ENCODE peak calls at places on chromosomes 7 and 10, in nine cellular contexts. One of them, this sample, is unnamed.

GRCh38 chr7:72335561-72336381 is 76.4 kb downstream of the CALN1 start:
- DNase-seq in AML-193: no peak
- DNase-seq in activated T-helper 1 cell treated with anti-CD3 and anti-CD28 coated beads, Interleukin-2, amount 50 U/mL, for 16 hours: no peak
- DNase-seq in fibroblast of the aortic adventitia: no peak
- DNase-seq in HFFc6: no peak
- DNase-seq in posterior vena cava: no peak
- DNase-seq in NCI-H774: no peak
- DNase-seq in thoracic aorta: no peak
- DNase-seq in stimulated activated CD4-positive, alpha-beta T cell treated with anti-CD3 and anti-CD28 coated beads, Interleukin-1b, Interleukin-23, amount 100 ng/mL, for 1 hour: no peak
- DNase-seq in this sample: no peak

GRCh38 chr7:5620459-5620881 is 161.0 kb downstream of the RNF216 start:
- DNase-seq in AML-193: no peak
- DNase-seq in activated T-helper 1 cell treated with anti-CD3 and anti-CD28 coated beads, Interleukin-2, amount 50 U/mL, for 16 hours: no peak
- DNase-seq in fibroblast of the aortic adventitia: no peak
- DNase-seq in HFFc6: no peak
- DNase-seq in posterior vena cava: no peak
- DNase-seq in NCI-H774: peak
- DNase-seq in thoracic aorta: no peak
- DNase-seq in stimulated activated CD4-positive, alpha-beta T cell treated with anti-CD3 and anti-CD28 coated beads, Interleukin-1b, Interleukin-23, amount 100 ng/mL, for 1 hour: no peak
- DNase-seq in this sample: no peak

GRCh38 chr7:41879424-41879823 is 176.5 kb upstream of the INHBA start:
- DNase-seq in AML-193: no peak
- DNase-seq in activated T-helper 1 cell treated with anti-CD3 and anti-CD28 coated beads, Interleukin-2, amount 50 U/mL, for 16 hours: no peak
- DNase-seq in fibroblast of the aortic adventitia: peak
- DNase-seq in HFFc6: no peak
- DNase-seq in posterior vena cava: no peak
- DNase-seq in NCI-H774: no peak
- DNase-seq in thoracic aorta: no peak
- DNase-seq in stimulated activated CD4-positive, alpha-beta T cell treated with anti-CD3 and anti-CD28 coated beads, Interleukin-1b, Interleukin-23, amount 100 ng/mL, for 1 hour: no peak
- DNase-seq in this sample: no peak

GRCh38 chr10:99396471-99396870 is 34.0 kb downstream of the GOT1 start:
- DNase-seq in AML-193: no peak
- DNase-seq in activated T-helper 1 cell treated with anti-CD3 and anti-CD28 coated beads, Interleukin-2, amount 50 U/mL, for 16 hours: no peak
- DNase-seq in fibroblast of the aortic adventitia: peak
- DNase-seq in HFFc6: peak
- DNase-seq in posterior vena cava: no peak
- DNase-seq in NCI-H774: no peak
- DNase-seq in thoracic aorta: no peak
- DNase-seq in stimulated activated CD4-positive, alpha-beta T cell treated with anti-CD3 and anti-CD28 coated beads, Interleukin-1b, Interleukin-23, amount 100 ng/mL, for 1 hour: no peak
- DNase-seq in this sample: no peak

GRCh38 chr10:33337335-33337854 is 2.9 kb upstream of the NRP1 start:
- DNase-seq in AML-193: no peak
- DNase-seq in activated T-helper 1 cell treated with anti-CD3 and anti-CD28 coated beads, Interleukin-2, amount 50 U/mL, for 16 hours: no peak
- DNase-seq in fibroblast of the aortic adventitia: peak
- DNase-seq in HFFc6: peak
- DNase-seq in posterior vena cava: no peak
- DNase-seq in NCI-H774: no peak
- DNase-seq in thoracic aorta: no peak
- DNase-seq in stimulated activated CD4-positive, alpha-beta T cell treated with anti-CD3 and anti-CD28 coated beads, Interleukin-1b, Interleukin-23, amount 100 ng/mL, for 1 hour: no peak
- DNase-seq in this sample: no peak

GRCh38 chr7:134804351-134804750 is 24.9 kb downstream of the CALD1 start:
- DNase-seq in AML-193: no peak
- DNase-seq in activated T-helper 1 cell treated with anti-CD3 and anti-CD28 coated beads, Interleukin-2, amount 50 U/mL, for 16 hours: no peak
- DNase-seq in fibroblast of the aortic adventitia: peak
- DNase-seq in HFFc6: no peak
- DNase-seq in posterior vena cava: no peak
- DNase-seq in NCI-H774: no peak
- DNase-seq in thoracic aorta: no peak
- DNase-seq in stimulated activated CD4-positive, alpha-beta T cell treated with anti-CD3 and anti-CD28 coated beads, Interleukin-1b, Interleukin-23, amount 100 ng/mL, for 1 hour: no peak
- DNase-seq in this sample: no peak

GRCh38 chr10:64952042-64952441 is 1430.8 kb downstream of the REEP3 start:
- DNase-seq in AML-193: no peak
- DNase-seq in activated T-helper 1 cell treated with anti-CD3 and anti-CD28 coated beads, Interleukin-2, amount 50 U/mL, for 16 hours: no peak
- DNase-seq in fibroblast of the aortic adventitia: no peak
- DNase-seq in HFFc6: no peak
- DNase-seq in posterior vena cava: no peak
- DNase-seq in NCI-H774: no peak
- DNase-seq in thoracic aorta: no peak
- DNase-seq in stimulated activated CD4-positive, alpha-beta T cell treated with anti-CD3 and anti-CD28 coated beads, Interleukin-1b, Interleukin-23, amount 100 ng/mL, for 1 hour: no peak
- DNase-seq in this sample: no peak

GRCh38 chr10:43606323-43607198 is at the start of gene ZNF485:
- DNase-seq in AML-193: peak
- DNase-seq in activated T-helper 1 cell treated with anti-CD3 and anti-CD28 coated beads, Interleukin-2, amount 50 U/mL, for 16 hours: peak
- DNase-seq in fibroblast of the aortic adventitia: peak
- DNase-seq in HFFc6: peak
- DNase-seq in posterior vena cava: peak
- DNase-seq in NCI-H774: peak
- DNase-seq in thoracic aorta: peak
- DNase-seq in stimulated activated CD4-positive, alpha-beta T cell treated with anti-CD3 and anti-CD28 coated beads, Interleukin-1b, Interleukin-23, amount 100 ng/mL, for 1 hour: peak
- DNase-seq in this sample: peak

GRCh38 chr10:132545659-132546367 is 8.2 kb downstream of the INPP5A start:
- DNase-seq in AML-193: no peak
- DNase-seq in activated T-helper 1 cell treated with anti-CD3 and anti-CD28 coated beads, Interleukin-2, amount 50 U/mL, for 16 hours: no peak
- DNase-seq in fibroblast of the aortic adventitia: no peak
- DNase-seq in HFFc6: no peak
- DNase-seq in posterior vena cava: peak
- DNase-seq in NCI-H774: no peak
- DNase-seq in thoracic aorta: no peak
- DNase-seq in stimulated activated CD4-positive, alpha-beta T cell treated with anti-CD3 and anti-CD28 coated beads, Interleukin-1b, Interleukin-23, amount 100 ng/mL, for 1 hour: no peak
- DNase-seq in this sample: no peak

This sample was measured in cardiac septum.